ENCODE peak calls at places on chromosomes 11 and 22, in eight cellular contexts. T is K562, X is endothelial cell of umbilical vein, G is H1, Q is SK-N-SH, K is HepG2, S is GM12878, R is HCT116. H is an unnamed sample. For H3K9me3, the result is how much of the 10 kb centered on the place peaks cover.

GRCh38 chr22:47808236-47808845 is 1045.9 kb downstream of the TBC1D22A start:
- DNase-seq in T (no peak), X (no peak), G (no peak), Q (no peak), K (no peak), S (no peak), R (no peak), H (no peak)

GRCh38 chr11:57248780-57249383 is 11.8 kb upstream of the APLNR start:
- DNase-seq in T (peak), X (peak), G (peak), Q (peak), K (peak), S (no peak), R (peak), H (no peak)

GRCh38 chr22:36151006-36151595 is 9.5 kb downstream of the APOL3 start:
- DNase-seq in T (no peak), X (peak), G (no peak), Q (no peak), K (no peak), S (no peak), R (no peak), H (no peak)

GRCh38 chr22:17786435-17787158 is 12.3 kb upstream of the BID start:
- DNase-seq in T (peak), X (peak), G (no peak), Q (no peak), K (peak), S (no peak), R (no peak), H (no peak)

GRCh38 chr11:93740031-93740801 is 1.1 kb downstream of the TAF1D start:
- DNase-seq in T (no peak), X (peak), G (no peak), Q (no peak), K (peak), S (no peak), R (no peak), H (no peak)

GRCh38 chr22:46586531-46587011 is 33.6 kb upstream of the GRAMD4 start:
- DNase-seq in T (no peak), X (no peak), G (no peak), Q (no peak), K (no peak), S (no peak), R (no peak), H (no peak)

GRCh38 chr11:124098142-124098541 is 17.1 kb upstream of the VWA5A start:
- DNase-seq in T (no peak), X (no peak), G (no peak), Q (no peak), K (no peak), S (no peak), R (no peak), H (no peak)

GRCh38 chr11:7457211-7457610 is 28.1 kb upstream of the OLFML1 start:
- DNase-seq in T (no peak), X (no peak), G (no peak), Q (no peak), K (no peak), S (no peak), R (no peak), H (no peak)

GRCh38 chr11:93484716-93485115 is 58.5 kb downstream of the SMCO4 start:
- DNase-seq in T (no peak), X (no peak), G (no peak), Q (peak), K (no peak), S (no peak), R (no peak), H (no peak)

GRCh38 chr11:127620660-127621059 is 620.1 kb upstream of the KIRREL3 start:
- DNase-seq in T (no peak), X (peak), G (no peak), Q (no peak), K (no peak), S (no peak), R (no peak), H (no peak)

GRCh38 chr11:3786781-3787428 is 10.4 kb downstream of the NUP98 start:
- DNase-seq in T (no peak), X (peak), G (no peak), Q (no peak), K (no peak), S (no peak), R (no peak), H (no peak)

GRCh38 chr11:17932472-17932871 is 80.4 kb downstream of the SERGEF start:
- DNase-seq in T (no peak), X (no peak), G (no peak), Q (no peak), K (no peak), S (no peak), R (no peak), H (no peak)

GRCh38 chr11:17352925-17353227 is 1.3 kb downstream of the NCR3LG1 start:
- DNase-seq in T (peak), X (no peak), G (no peak), Q (peak), K (peak), S (no peak), R (no peak), H (no peak)

GRCh38 chr22:37253164-37253660 is 9.1 kb upstream of the RAC2 start:
- DNase-seq in T (no peak), X (peak), G (no peak), Q (no peak), K (no peak), S (no peak), R (no peak), H (no peak)

GRCh38 chr11:69359735-69360470 is 65.9 kb downstream of the MYEOV start:
- DNase-seq in T (no peak), X (no peak), G (no peak), Q (no peak), K (no peak), S (no peak), R (no peak), H (no peak)

GRCh38 chr22:48724899-48725298 is 1102.8 kb downstream of the BRD1 start:
- DNase-seq in T (no peak), X (no peak), G (no peak), Q (no peak), K (no peak), S (no peak), R (no peak), H (no peak)

GRCh38 chr22:24695958-24696511 is 78.5 kb downstream of the PIWIL3 start:
- DNase-seq in T (peak), X (no peak), G (no peak), Q (no peak), K (no peak), S (no peak), R (no peak), H (no peak)

GRCh38 chr11:29282088-29282487 is 734.7 kb downstream of the KCNA4 start:
- DNase-seq in T (no peak), X (peak), G (no peak), Q (no peak), K (peak), S (no peak), R (peak), H (no peak)

GRCh38 chr11:35944503-35945136 is 758 bp downstream of the LDLRAD3 start:
- DNase-seq in T (no peak), X (no peak), G (no peak), Q (peak), K (no peak), S (no peak), R (no peak), H (no peak)

GRCh38 chr22:19720150-19720827 is 3.0 kb upstream of the GP1BB start:
- DNase-seq in T (no peak), X (no peak), G (no peak), Q (no peak), K (no peak), S (no peak), R (no peak), H (no peak)

GRCh38 chr22:29744902-29745301 is 21.9 kb downstream of the ZMAT5 start:
- DNase-seq in T (no peak), X (no peak), G (no peak), Q (no peak), K (no peak), S (no peak), R (no peak), H (no peak)

GRCh38 chr11:69138265-69138664 is 17.5 kb upstream of the SMIM38 start:
- DNase-seq in T (no peak), X (no peak), G (no peak), Q (no peak), K (no peak), S (no peak), R (peak), H (no peak)

GRCh38 chr11:60767388-60767811 is 10.7 kb downstream of the MS4A15 start:
- DNase-seq in T (peak), X (peak), G (peak), Q (peak), K (no peak), S (no peak), R (peak), H (no peak)

GRCh38 chr22:38422615-38423511 is 32.1 kb downstream of the KCNJ4 start:
- DNase-seq in T (no peak), X (no peak), G (no peak), Q (no peak), K (no peak), S (no peak), R (no peak), H (no peak)

GRCh38 chr11:86678296-86678695 is 5.9 kb upstream of the ME3 start:
- DNase-seq in T (no peak), X (no peak), G (no peak), Q (no peak), K (no peak), S (no peak), R (no peak), H (no peak)

GRCh38 chr11:110078923-110079544 is 14.2 kb upstream of the ZC3H12C start:
- DNase-seq in T (no peak), X (no peak), G (no peak), Q (no peak), K (no peak), S (no peak), R (no peak), H (no peak)

DNA sequence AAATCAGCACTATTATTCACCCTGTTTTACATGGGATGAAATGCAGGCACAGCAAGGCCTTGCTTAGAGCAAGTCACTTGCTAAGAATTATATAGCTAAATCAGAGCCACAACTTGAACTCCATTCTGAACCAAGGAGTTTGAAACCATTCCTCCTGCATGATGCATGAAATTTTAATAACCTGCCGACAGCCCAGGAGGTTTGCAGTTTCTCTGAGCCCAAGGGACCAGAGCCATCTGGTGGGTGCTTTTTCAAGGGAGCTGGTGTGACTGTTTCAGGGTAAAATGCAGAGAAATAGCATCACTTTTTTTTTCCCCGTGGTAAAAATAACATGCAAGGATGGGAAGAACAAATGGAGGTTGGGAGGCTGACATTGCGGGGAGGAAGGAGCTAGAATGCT is 22.9 kb downstream of the NAV2 start:
- DNase-seq in T (no peak), X (no peak), G (no peak), Q (no peak), K (no peak), S (no peak), R (no peak), H (no peak)
- TF ChIP-seq POLR2AphosphoS5 in T (no peak), X (no peak), G (no peak), Q (no peak), K (no peak), S (no peak), R (no peak), H (no peak)

GRCh38 chr11:46719543-46720218 is 668 bp downstream of the F2 start:
- DNase-seq in T (no peak), X (no peak), G (no peak), Q (no peak), K (no peak), S (no peak), R (no peak), H (no peak)
- H3K9ac ChIP-seq in T (no peak), X (no peak), G (no peak), Q (no peak), K (peak), S (no peak), R (no peak), H (no peak)

GRCh38 chr11:70616938-70617674 is 218.8 kb downstream of the CTTN start:
- DNase-seq in T (no peak), X (no peak), G (no peak), Q (no peak), K (no peak), S (no peak), R (no peak), H (no peak)
- H3K9me3 ChIP-seq in T (under half), X (under half), G (under half), Q (under half), K (under half), S (under half), R (under half), H (under half)

DNA sequence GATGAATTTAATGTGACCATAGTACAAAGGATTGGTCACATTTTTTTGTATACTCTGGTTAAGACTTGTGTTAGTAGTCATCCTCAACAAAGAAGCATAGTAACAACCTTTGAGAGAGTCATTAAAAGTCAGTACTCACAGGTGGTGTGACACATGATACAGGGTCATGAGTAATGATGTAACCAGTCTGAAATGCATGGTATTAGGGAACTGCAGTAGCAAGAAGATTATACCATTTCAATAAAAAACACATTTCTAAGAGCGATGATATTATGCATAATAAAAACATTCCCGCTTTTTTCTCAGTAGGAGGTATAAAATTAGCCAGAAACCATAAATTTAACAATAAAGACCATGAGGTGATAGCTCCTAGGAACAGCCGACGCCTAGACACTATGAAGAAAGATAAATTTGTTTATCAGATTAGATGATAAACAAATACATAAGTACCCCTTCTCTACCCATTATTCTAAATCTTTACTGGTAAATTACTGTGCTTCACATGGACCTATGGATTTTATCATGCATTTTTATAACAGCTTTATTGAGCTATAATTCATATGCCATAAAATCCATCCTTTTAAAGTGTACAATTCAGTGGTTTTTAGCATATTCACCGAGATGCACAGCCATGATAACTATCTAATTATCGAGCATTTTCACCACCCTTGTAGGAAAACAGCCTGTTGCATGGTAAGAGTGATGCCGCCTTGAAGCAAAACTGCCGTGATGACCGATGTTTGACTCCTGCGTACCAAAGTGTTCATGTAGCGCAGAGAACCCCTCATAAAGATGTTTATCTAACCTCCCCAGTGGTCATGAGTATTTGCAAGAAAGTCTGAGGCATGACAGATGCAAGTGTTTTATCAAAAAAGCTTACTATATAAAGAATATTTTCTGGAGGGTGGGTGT is 41.8 kb downstream of the TMPRSS5 start:
- DNase-seq in T (peak), X (no peak), G (no peak), Q (no peak), K (peak), S (no peak), R (peak), H (no peak)
- TF ChIP-seq POLR2AphosphoS5 in T (no peak), X (no peak), G (no peak), Q (no peak), K (no peak), S (no peak), R (no peak), H (no peak)

DNA sequence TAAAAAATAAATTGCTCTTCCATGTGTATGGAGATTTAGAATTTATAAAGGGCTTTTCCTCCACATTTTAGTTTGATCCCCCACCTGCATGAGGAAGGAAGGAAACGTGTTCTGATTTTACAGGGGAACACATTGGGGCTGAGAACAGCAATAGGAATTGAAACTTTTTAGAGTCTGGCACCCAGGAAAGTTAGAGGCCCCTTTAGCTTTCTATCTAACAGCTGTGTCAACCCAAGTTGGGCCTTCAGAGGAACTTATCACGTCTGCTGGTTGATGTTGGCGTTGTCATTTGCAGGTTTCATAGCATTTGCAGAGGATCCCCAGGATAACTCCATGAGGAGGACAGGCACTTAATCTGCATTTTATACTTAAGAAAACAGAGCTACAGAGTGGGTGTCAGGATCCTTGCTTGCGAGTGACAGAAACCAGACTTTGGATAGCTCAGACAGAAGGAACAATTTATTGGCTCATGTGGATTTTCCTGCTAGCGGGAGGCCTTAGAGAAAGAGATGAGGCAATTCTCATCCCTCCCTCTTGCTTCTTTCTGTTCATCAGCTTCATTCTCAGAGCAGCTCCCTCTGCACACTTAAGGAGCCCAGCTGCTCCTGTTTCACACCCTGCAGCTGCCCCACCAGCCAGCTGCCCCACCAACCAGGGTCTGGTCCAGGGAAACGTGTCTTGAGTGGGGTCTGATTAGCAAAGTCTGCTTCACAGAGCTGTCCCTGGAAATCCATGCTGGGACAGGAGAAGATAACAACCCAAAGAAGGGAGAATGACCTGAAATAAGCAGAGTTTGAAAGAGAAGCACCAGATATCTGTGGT is 92.5 kb upstream of the OR4B1 start:
- DNase-seq in T (no peak), X (no peak), G (no peak), Q (no peak), K (no peak), S (no peak), R (no peak), H (no peak)
- H3K9ac ChIP-seq in T (no peak), X (no peak), G (no peak), Q (no peak), K (no peak), S (no peak), R (no peak), H (no peak)